ENCODE peak calls at places on chromosomes 13 and 19, in eight cellular contexts. W, R, F, I, L, G, N and M are unnamed samples.

GRCh38 chr13:35479223-35479536 is 2.7 kb upstream of the MAB21L1 start:
- DNase-seq in W (no peak), R (no peak), F (peak), G (peak), N (no peak), I (no peak), L (no peak), M (no peak)

GRCh38 chr13:29522044-29522685 is 73.3 kb downstream of the SLC7A1 start:
- DNase-seq in I (peak), W (peak), L (no peak), N (no peak), G (no peak), R (no peak), F (no peak), M (no peak)

GRCh38 chr19:2120821-2121220 is 24.1 kb downstream of the IZUMO4 start:
- DNase-seq in L (no peak), R (no peak), W (no peak), F (no peak), G (no peak), I (no peak), N (no peak), M (no peak)

GRCh38 chr19:33085570-33086128 is 4.7 kb downstream of the GPATCH1 start:
- DNase-seq in R (no peak), I (no peak), G (no peak), F (no peak), N (no peak), L (no peak), W (no peak), M (no peak)

GRCh38 chr19:27971071-27971470 is 1241.9 kb downstream of the UQCRFS1 start:
- DNase-seq in N (no peak), W (no peak), G (no peak), R (no peak), L (no peak), I (no peak), F (peak), M (no peak)

GRCh38 chr13:108917581-108917980 is 288.2 kb downstream of the MYO16 start:
- DNase-seq in G (no peak), R (no peak), I (no peak), N (no peak), W (no peak), L (no peak), F (no peak), M (no peak)

GRCh38 chr13:71979616-71980015 is 112.6 kb upstream of the DACH1 start:
- DNase-seq in I (no peak), N (no peak), G (no peak), R (no peak), W (no peak), L (peak), F (peak), M (no peak)

GRCh38 chr13:22938576-22938975 is 242.2 kb upstream of the SGCG start:
- DNase-seq in N (no peak), W (no peak), F (no peak), G (no peak), L (no peak), I (no peak), R (no peak), M (no peak)

GRCh38 chr19:13846533-13847032 is 30.4 kb upstream of the NANOS3 start:
- DNase-seq in R (peak), N (peak), I (peak), G (peak), F (peak), W (peak), L (peak), M (no peak)

GRCh38 chr13:103694471-103694870 is 628.3 kb upstream of the SLC10A2 start:
- DNase-seq in W (no peak), R (no peak), L (no peak), N (no peak), I (no peak), F (peak), G (peak), M (no peak)

GRCh38 chr13:29859971-29860370 is 9.6 kb upstream of the UBL3 start:
- DNase-seq in R (no peak), W (no peak), F (no peak), N (no peak), G (no peak), L (no peak), I (no peak), M (no peak)

GRCh38 chr19:390386-391198 is 18.4 kb downstream of the C2CD4C start:
- DNase-seq in I (no peak), W (no peak), G (peak), R (no peak), N (no peak), L (no peak), F (no peak), M (peak)

GRCh38 chr19:387777-388176 is 21.2 kb downstream of the C2CD4C start:
- DNase-seq in N (no peak), W (no peak), I (no peak), F (no peak), G (no peak), R (no peak), L (no peak), M (no peak)

GRCh38 chr19:389935-390289 is 19.0 kb downstream of the C2CD4C start:
- DNase-seq in N (no peak), I (no peak), L (no peak), F (no peak), G (no peak), R (no peak), W (no peak), M (no peak)

GRCh38 chr19:389246-389934 is 19.6 kb downstream of the C2CD4C start:
- DNase-seq in R (no peak), F (peak), W (no peak), G (no peak), L (no peak), I (no peak), N (no peak), M (no peak)

GRCh38 chr19:388691-389090 is 20.3 kb downstream of the C2CD4C start:
- DNase-seq in G (no peak), N (no peak), L (no peak), I (no peak), W (no peak), R (no peak), F (no peak), M (no peak)
- H3K4me3 ChIP-seq in G (no peak), N (no peak), L (no peak), I (no peak), W (no peak), R (no peak), F (no peak), M (no peak)

GRCh38 chr19:10418281-10419199 is 1.8 kb upstream of the PDE4A start:
- DNase-seq in W (no peak), I (no peak), R (no peak), L (peak), F (peak), N (no peak), G (peak), M (no peak)
- TF ChIP-seq CTCF in W (no peak), I (no peak), R (no peak), L (peak), F (peak), N (no peak), G (peak), M (no peak)

GRCh38 chr13:47251771-47252170 is 354.9 kb upstream of the HTR2A start:
- DNase-seq in F (no peak), G (no peak), R (no peak), L (no peak), I (no peak), W (no peak), N (no peak), M (no peak)

GRCh38 chr13:47249296-47249695 is 352.4 kb upstream of the HTR2A start:
- DNase-seq in W (no peak), R (no peak), I (no peak), N (no peak), F (no peak), G (no peak), L (no peak), M (no peak)

GRCh38 chr13:47252627-47253026 is 355.8 kb upstream of the HTR2A start:
- DNase-seq in G (no peak), I (no peak), W (no peak), N (no peak), F (no peak), R (no peak), L (no peak), M (no peak)

GRCh38 chr13:47250141-47250540 is 353.3 kb upstream of the HTR2A start:
- DNase-seq in I (no peak), W (no peak), F (no peak), L (no peak), G (no peak), R (no peak), N (no peak), M (no peak)
- H3K27ac ChIP-seq in I (no peak), W (peak), F (no peak), L (no peak), G (peak), R (no peak), N (no peak), M (no peak)

DNA sequence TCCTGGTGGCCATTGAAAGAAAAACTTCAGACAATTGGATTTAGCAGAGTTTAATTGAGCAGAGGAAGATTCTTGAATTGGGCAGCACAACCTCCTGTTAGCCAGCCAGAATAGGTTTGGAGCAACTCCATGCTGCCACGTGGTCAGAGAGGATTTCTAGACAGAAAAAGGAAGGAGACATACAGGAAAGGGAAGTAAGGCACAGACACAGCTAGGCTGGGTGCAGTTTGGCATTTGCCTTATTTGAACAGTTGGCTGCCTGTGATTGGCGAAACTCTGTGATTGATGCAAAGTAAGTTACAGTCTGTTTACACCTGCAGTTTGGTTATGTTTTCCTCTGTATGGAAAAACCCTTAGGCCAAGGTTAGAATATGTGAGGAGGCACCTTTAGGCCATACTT is 85.8 kb upstream of the SPATA13 start:
- DNase-seq in I (no peak), L (no peak), R (no peak), N (no peak), W (no peak), G (no peak), F (no peak), M (no peak)
- H3K4me3 ChIP-seq in I (no peak), L (no peak), R (no peak), N (no peak), W (no peak), G (no peak), F (no peak), M (no peak)